ENCODE peak calls at places on chromosomes 2 and 18, in nine cellular contexts. X, A, F, C, W, D, U, V and O are unnamed samples. For H3K4me1, the result is how much of the 10 kb centered on the place peaks cover.

GRCh38 chr2:11748018-11748860 is 1.8 kb downstream of the LPIN1 start:
- DNase-seq in V (no peak), D (no peak), U (peak), A (peak), C (no peak), W (peak), F (no peak), X (no peak), O (no peak)

GRCh38 chr2:240402566-240403295 is 32.7 kb upstream of the GPC1 start:
- DNase-seq in A (no peak), D (no peak), X (no peak), U (no peak), F (peak), C (peak), W (no peak), V (no peak), O (no peak)

GRCh38 chr2:40213071-40213470 is 238.8 kb downstream of the SLC8A1 start:
- DNase-seq in D (no peak), W (no peak), V (no peak), X (peak), C (no peak), F (no peak), A (no peak), U (no peak), O (no peak)

GRCh38 chr18:24600076-24600654 is 139.7 kb downstream of the HRH4 start:
- DNase-seq in X (peak), W (peak), U (no peak), D (peak), F (no peak), A (peak), C (no peak), V (no peak), O (no peak)

GRCh38 chr2:223908304-223909047 is 36.7 kb downstream of the WDFY1 start:
- DNase-seq in F (no peak), V (no peak), D (no peak), W (no peak), U (no peak), C (no peak), A (no peak), X (no peak), O (no peak)

GRCh38 chr2:241844831-241845578 is 13.7 kb downstream of the PDCD1 start:
- DNase-seq in V (peak), W (no peak), F (peak), A (no peak), X (no peak), U (no peak), C (peak), D (no peak), O (no peak)

GRCh38 chr18:58310517-58310916 is 266.5 kb downstream of the NEDD4L start:
- DNase-seq in X (peak), A (no peak), D (peak), U (peak), W (no peak), F (no peak), V (no peak), C (peak), O (no peak)

GRCh38 chr2:12456293-12457151 is 260.2 kb upstream of the TRIB2 start:
- DNase-seq in D (peak), V (peak), U (peak), F (peak), X (peak), W (no peak), C (peak), A (peak), O (peak)

GRCh38 chr2:64165696-64166095 is 21.5 kb upstream of the PELI1 start:
- DNase-seq in D (no peak), X (peak), V (no peak), C (no peak), F (no peak), A (no peak), U (no peak), W (no peak), O (no peak)

GRCh38 chr2:160474891-160475795 is 18.5 kb downstream of the RBMS1 start:
- DNase-seq in F (no peak), X (peak), V (no peak), D (no peak), U (no peak), A (no peak), C (no peak), W (no peak), O (no peak)
- H3K4me1 ChIP-seq in F (under half), X (under half), V (half or more), D (under half), U (under half), A (under half), C (half or more), W (under half), O (under half)

DNA sequence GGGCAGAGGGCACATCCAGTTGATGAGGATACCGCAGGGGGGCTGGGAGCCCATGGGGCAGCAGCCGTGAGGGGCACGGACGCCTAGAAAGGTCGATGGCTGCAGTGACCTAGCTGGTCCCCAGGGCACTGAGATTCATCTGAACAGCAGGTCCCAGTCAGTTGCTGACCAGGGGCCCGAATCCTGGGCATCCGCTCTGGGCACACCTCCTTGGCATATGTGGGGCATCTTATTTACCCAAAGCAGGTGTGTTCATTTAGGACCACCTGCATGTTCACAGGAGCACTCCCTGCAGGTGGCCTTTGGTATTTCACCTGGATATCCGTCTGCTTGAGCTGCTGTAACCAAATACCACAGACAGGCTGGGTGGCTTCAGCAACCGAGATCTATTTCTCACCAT is 72.0 kb upstream of the ODC1 start:
- DNase-seq in A (no peak), U (no peak), C (peak), F (no peak), D (no peak), V (no peak), W (no peak), X (no peak), O (no peak)
- TF ChIP-seq CTCF in A (peak), U (no peak), C (no peak), F (no peak), D (no peak), V (no peak), W (peak), X (no peak), O (no peak)

GRCh38 chr2:222751821-222752719 is 80.6 kb downstream of the MOGAT1 start:
- DNase-seq in W (no peak), V (no peak), F (no peak), D (no peak), A (no peak), U (no peak), X (no peak), C (no peak), O (no peak)
- H3K4me3 ChIP-seq in W (no peak), V (no peak), F (no peak), D (no peak), A (no peak), U (no peak), X (no peak), C (no peak), O (no peak)

GRCh38 chr2:185793532-185794073 is 55.0 kb downstream of the FSIP2 start:
- DNase-seq in C (no peak), V (no peak), X (peak), U (no peak), D (no peak), A (no peak), F (no peak), W (no peak), O (no peak)

GRCh38 chr2:185796758-185797157 is 58.2 kb downstream of the FSIP2 start:
- DNase-seq in C (no peak), X (no peak), F (no peak), V (no peak), U (no peak), D (no peak), A (peak), W (no peak), O (no peak)
- H3K4me1 ChIP-seq in C (under half), X (under half), F (under half), V (under half), U (under half), D (under half), A (under half), W (under half), O (under half)